ENCODE peak calls at places on chromosomes 12 and 14, in four cellular contexts. K is testis, U is cardiac muscle cell, J is right cardiac atrium. H is an unnamed sample.

GRCh38 chr14:89160437-89160836 is 256.6 kb downstream of the FOXN3 start:
- DNase-seq in K (no peak), U (no peak), J (no peak), H (no peak)

GRCh38 chr12:117854339-117855012 is 114.3 kb downstream of the KSR2 start:
- DNase-seq in K (peak; percentile 79), U (peak; percentile 40), J (no peak), H (no peak)

GRCh38 chr12:27859648-27860047 is 79.6 kb upstream of the MANSC4 start:
- DNase-seq in K (no peak), U (no peak), J (no peak), H (no peak)

GRCh38 chr14:103136388-103137271 is 13.4 kb downstream of the TNFAIP2 start:
- DNase-seq in K (no peak), U (peak; percentile 42), J (no peak), H (no peak)

GRCh38 chr12:53073881-53074280 is 5.3 kb downstream of the SPRYD3 start:
- DNase-seq in K (no peak), U (no peak), J (no peak), H (no peak)

GRCh38 chr12:76277480-76277879 is 70.7 kb downstream of the BBS10 start:
- DNase-seq in K (no peak), U (peak; percentile 74), J (no peak), H (no peak)

GRCh38 chr12:124823272-124823970 is 40.2 kb downstream of the SCARB1 start:
- DNase-seq in K (no peak), U (no peak), J (no peak), H (no peak)

GRCh38 chr12:52277486-52278245 is 3.2 kb downstream of the KRT86 start:
- DNase-seq in K (no peak), U (no peak), J (no peak), H (no peak)

GRCh38 chr12:66331814-66332213 is 29.5 kb downstream of the HELB start:
- DNase-seq in K (no peak), U (no peak), J (no peak), H (no peak)

GRCh38 chr12:121301876-121302275 is 5.4 kb upstream of the CAMKK2 start:
- DNase-seq in K (no peak), U (no peak), J (no peak), H (no peak)

GRCh38 chr12:8689606-8690175 is 8.1 kb upstream of the RIMKLB start:
- DNase-seq in K (no peak), U (no peak), J (no peak), H (no peak)

GRCh38 chr12:105882404-105882803 is 256.4 kb downstream of the NUAK1 start:
- DNase-seq in K (no peak), U (peak; percentile 47), J (peak; percentile 48), H (no peak)

GRCh38 chr12:16603916-16604575 is 1.9 kb downstream of the LMO3 start:
- DNase-seq in K (no peak), U (peak; percentile 49), J (no peak), H (no peak)
- H3K27ac ChIP-seq in K (no peak overlapping the region), U (no peak overlapping the region), J (no peak overlapping the region), H (no peak overlapping the region)

GRCh38 chr12:130281157-130281799 is 56.4 kb upstream of the PIWIL1 start:
- DNase-seq in K (peak; percentile 56), U (no peak), J (peak; percentile 13), H (no peak)

GRCh38 chr12:130286041-130286440 is 51.6 kb upstream of the PIWIL1 start:
- DNase-seq in K (no peak), U (no peak), J (no peak), H (no peak)

GRCh38 chr12:130280226-130280625 is 57.5 kb upstream of the PIWIL1 start:
- DNase-seq in K (no peak), U (no peak), J (no peak), H (no peak)
- H3K27ac ChIP-seq in K (no peak overlapping the region), U (no peak overlapping the region), J (no peak overlapping the region), H (no peak overlapping the region)

GRCh38 chr12:79933043-79933442 is 1.9 kb downstream of the PPP1R12A start:
- DNase-seq in K (no peak), U (no peak), J (no peak), H (no peak)
- H3K27ac ChIP-seq in K (no peak overlapping the region), U (peak overlapping the region; percentile 99), J (no peak overlapping the region), H (no peak overlapping the region)

GRCh38 chr12:22231836-22232235 is 102.7 kb downstream of the ST8SIA1 start:
- DNase-seq in K (no peak), U (peak; percentile 21), J (no peak), H (no peak)

GRCh38 chr12:22231078-22231477 is 103.4 kb downstream of the ST8SIA1 start:
- DNase-seq in K (no peak), U (no peak), J (no peak), H (no peak)

GRCh38 chr12:22228022-22228875 is 106.3 kb downstream of the ST8SIA1 start:
- DNase-seq in K (no peak), U (peak; percentile 27), J (no peak), H (no peak)

GRCh38 chr12:22229652-22230279 is 104.7 kb downstream of the ST8SIA1 start:
- DNase-seq in K (no peak), U (no peak), J (no peak), H (no peak)

GRCh38 chr12:22230280-22230794 is 104.2 kb downstream of the ST8SIA1 start:
- DNase-seq in K (no peak), U (no peak), J (no peak), H (no peak)
- H3K27ac ChIP-seq in K (no peak overlapping the region), U (no peak overlapping the region), J (no peak overlapping the region), H (no peak overlapping the region)